ENCODE peak calls at places on chromosomes 7 and 10, in six cellular contexts. F is HCT116, G is breast epithelium, W is sigmoid colon, S is transverse colon, K is body of pancreas. L is an unnamed sample. For H3K36me3, the result is how much of the 10 kb centered on the place peaks cover.

GRCh38 chr7:140923358-140924006 is 1.2 kb downstream of the BRAF start:
- DNase-seq in S (no peak), W (no peak), K (peak), F (no peak), G (no peak), L (no peak)

GRCh38 chr7:47225387-47226170 is 356.3 kb downstream of the TNS3 start:
- DNase-seq in S (no peak), G (no peak), W (no peak), F (no peak), K (no peak), L (no peak)

GRCh38 chr10:43225004-43225786 is 41.7 kb downstream of the RASGEF1A start:
- DNase-seq in K (peak), W (no peak), F (no peak), S (peak), G (no peak), L (no peak)

GRCh38 chr7:146201945-146202344 is 85.3 kb downstream of the CNTNAP2 start:
- DNase-seq in W (no peak), S (no peak), G (no peak), F (no peak), K (no peak), L (no peak)

GRCh38 chr7:139767561-139767982 is 10.2 kb downstream of the HIPK2 start:
- DNase-seq in G (no peak), F (no peak), S (no peak), K (no peak), W (no peak), L (no peak)

GRCh38 chr10:5532231-5532605 is 7.5 kb downstream of the CALML3 start:
- DNase-seq in F (no peak), W (peak), S (no peak), G (no peak), K (no peak), L (no peak)

GRCh38 chr7:132251327-132251659 is 325.0 kb downstream of the PLXNA4 start:
- DNase-seq in G (peak), K (peak), W (peak), F (no peak), S (peak), L (no peak)

GRCh38 chr7:106365252-106366005 is 80.6 kb upstream of the NAMPT start:
- DNase-seq in K (no peak), W (no peak), G (peak), S (peak), F (no peak), L (no peak)

GRCh38 chr10:33669861-33670385 is 335.5 kb upstream of the NRP1 start:
- DNase-seq in W (no peak), K (no peak), F (no peak), S (no peak), G (no peak), L (no peak)

GRCh38 chr10:132421377-132422168 is 24.6 kb downstream of the PWWP2B start:
- DNase-seq in F (no peak), S (peak), G (peak), W (peak), K (peak), L (peak)

GRCh38 chr7:5701085-5701914 is 80.2 kb downstream of the RNF216 start:
- DNase-seq in G (no peak), S (no peak), W (no peak), F (no peak), K (no peak), L (no peak)

GRCh38 chr7:5705318-5705717 is 76.1 kb downstream of the RNF216 start:
- DNase-seq in S (no peak), W (no peak), F (no peak), K (no peak), G (no peak), L (no peak)

GRCh38 chr7:5704534-5704922 is 76.9 kb downstream of the RNF216 start:
- DNase-seq in W (peak), F (peak), S (peak), K (peak), G (peak), L (peak)

GRCh38 chr7:5703572-5704533 is 77.6 kb downstream of the RNF216 start:
- DNase-seq in S (no peak), K (no peak), G (no peak), F (no peak), W (peak), L (no peak)

DNA sequence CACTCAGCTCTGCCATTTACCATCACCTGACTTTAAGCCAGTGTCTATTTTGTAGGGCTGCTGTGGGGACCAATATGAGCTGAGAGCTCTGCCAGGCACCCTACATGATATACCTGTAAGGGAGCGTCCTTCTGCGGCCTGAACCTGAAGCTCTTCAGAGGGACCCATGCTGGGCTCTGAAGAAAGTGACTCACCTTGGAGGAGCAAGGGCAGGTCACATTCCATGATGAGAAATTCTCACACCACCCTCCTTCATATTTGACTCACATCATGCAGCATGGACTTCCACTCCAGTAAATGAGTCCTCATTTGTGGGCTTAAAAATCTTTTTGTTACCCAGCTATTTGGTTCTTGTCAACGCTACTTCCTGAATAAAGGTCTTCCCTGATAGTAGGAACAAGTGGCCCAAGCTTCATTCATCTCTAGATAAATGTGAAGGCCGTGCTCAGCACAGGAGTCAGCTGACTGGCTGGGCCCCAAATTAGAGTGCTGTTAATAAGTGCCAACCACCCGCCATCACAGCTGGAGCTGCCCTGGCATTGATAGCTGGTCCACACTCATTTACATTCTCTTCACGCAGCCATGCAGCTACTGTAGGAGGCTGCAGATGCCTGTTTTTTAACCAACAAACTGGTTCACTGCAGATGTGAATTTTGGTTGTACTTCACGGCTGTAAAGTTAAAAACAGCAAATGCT is 78.4 kb downstream of the RNF216 start:
- DNase-seq in S (no peak), W (peak), F (peak), G (no peak), K (peak), L (no peak)
- H3K36me3 ChIP-seq in S (under half), W (under half), F (under half), G (under half), K (under half), L (under half)

GRCh38 chr10:113822174-113822573 is 31.7 kb downstream of the DCLRE1A start:
- DNase-seq in K (no peak), S (no peak), G (no peak), W (no peak), F (no peak), L (no peak)

GRCh38 chr10:113819989-113820388 is 33.9 kb downstream of the DCLRE1A start:
- DNase-seq in W (no peak), G (no peak), F (no peak), K (no peak), S (no peak), L (no peak)

GRCh38 chr10:113820507-113820906 is 33.4 kb downstream of the DCLRE1A start:
- DNase-seq in S (no peak), W (no peak), F (peak), G (no peak), K (no peak), L (no peak)

GRCh38 chr10:113825791-113826190 is 28.1 kb downstream of the DCLRE1A start:
- DNase-seq in K (no peak), F (no peak), S (no peak), W (no peak), G (no peak), L (no peak)
- TF ChIP-seq POLR2A in K (no peak), F (no peak), S (no peak), W (no peak), G (no peak), L (no peak)

GRCh38 chr10:125076121-125076825 is 84.1 kb downstream of the CTBP2 start:
- DNase-seq in S (no peak), G (no peak), F (no peak), K (no peak), W (peak), L (no peak)
- H3K36me3 ChIP-seq in S (under half), G (under half), F (under half), K (under half), W (under half), L (under half)

GRCh38 chr10:86399514-86399878 is 32.9 kb upstream of the GRID1 start:
- DNase-seq in S (no peak), G (no peak), F (no peak), W (no peak), K (no peak), L (no peak)

GRCh38 chr10:86401588-86402282 is 35.1 kb upstream of the GRID1 start:
- DNase-seq in G (no peak), W (no peak), K (peak), S (peak), F (no peak), L (peak)

GRCh38 chr10:86402283-86402931 is 35.8 kb upstream of the GRID1 start:
- DNase-seq in F (no peak), S (no peak), K (no peak), W (no peak), G (no peak), L (no peak)

GRCh38 chr10:86400705-86401587 is 34.4 kb upstream of the GRID1 start:
- DNase-seq in S (peak), G (peak), W (peak), F (peak), K (peak), L (peak)

DNA sequence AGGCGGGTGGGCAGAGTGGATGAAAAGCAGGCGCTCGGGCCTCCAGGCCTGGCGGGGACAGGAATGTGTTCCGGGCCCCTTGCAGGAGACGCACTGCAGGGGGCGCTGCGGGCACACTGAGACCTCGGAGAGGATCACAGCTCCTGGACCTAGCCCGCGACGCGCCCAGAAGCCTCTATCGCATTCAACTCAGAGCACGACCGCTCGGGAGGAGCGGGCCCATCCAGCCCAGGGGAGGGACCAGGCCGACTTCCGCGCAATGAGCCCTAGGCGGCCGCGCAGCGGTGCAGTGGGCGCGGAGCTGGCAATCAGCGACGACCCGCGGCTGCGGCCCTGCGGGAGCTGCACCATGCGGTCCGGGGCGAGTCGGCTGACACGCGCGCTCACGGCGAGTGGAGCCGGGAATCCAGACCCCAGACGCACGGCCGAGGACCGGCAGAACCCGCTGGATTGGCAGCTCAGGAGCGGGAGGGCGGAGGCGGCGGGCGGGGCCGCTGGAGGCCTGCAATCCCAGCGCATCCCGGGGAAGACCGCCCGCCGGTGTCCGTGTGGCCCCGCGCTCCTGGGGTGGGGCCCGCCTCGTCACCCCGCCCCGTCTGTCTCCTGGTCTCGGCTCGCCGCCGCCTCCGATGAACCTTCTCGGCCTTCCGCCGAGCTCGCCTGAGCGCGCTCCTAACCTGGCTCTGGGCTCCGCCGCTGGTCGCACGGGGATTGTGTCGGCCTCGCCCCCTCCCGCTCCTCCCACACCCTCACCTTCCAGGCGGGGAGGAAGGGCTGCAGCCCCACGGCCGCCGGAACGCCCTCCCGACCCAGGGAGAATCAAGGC is 33.5 kb upstream of the GRID1 start:
- DNase-seq in K (peak), G (peak), F (peak), W (peak), S (peak), L (peak)
- TF ChIP-seq POLR2A in K (peak), G (no peak), F (peak), W (no peak), S (peak), L (peak)

GRCh38 chr7:44322631-44323363 is 2.6 kb downstream of the CAMK2B start:
- DNase-seq in W (no peak), K (peak), F (no peak), G (no peak), S (no peak), L (no peak)
- H3K36me3 ChIP-seq in W (under half), K (under half), F (under half), G (under half), S (under half), L (under half)

GRCh38 chr7:39249635-39250034 is 271.9 kb downstream of the POU6F2 start:
- DNase-seq in K (no peak), F (no peak), G (no peak), W (no peak), S (no peak), L (no peak)

GRCh38 chr7:39248693-39249090 is 271.0 kb downstream of the POU6F2 start:
- DNase-seq in S (no peak), K (no peak), G (no peak), W (no peak), F (no peak), L (no peak)

GRCh38 chr7:39252916-39253315 is 275.2 kb downstream of the POU6F2 start:
- DNase-seq in W (no peak), S (no peak), F (no peak), G (no peak), K (no peak), L (no peak)

GRCh38 chr7:39248041-39248692 is 270.5 kb downstream of the POU6F2 start:
- DNase-seq in K (no peak), F (no peak), W (no peak), G (no peak), S (no peak), L (no peak)
- TF ChIP-seq POLR2A in K (no peak), F (no peak), W (no peak), G (no peak), S (no peak), L (no peak)

GRCh38 chr7:135617781-135618180 is 44.5 kb upstream of the STMP1 start:
- DNase-seq in K (no peak), W (no peak), S (no peak), G (no peak), F (no peak), L (no peak)
- H3K36me3 ChIP-seq in K (under half), W (half or more), S (under half), G (under half), F (under half), L (under half)

DNA sequence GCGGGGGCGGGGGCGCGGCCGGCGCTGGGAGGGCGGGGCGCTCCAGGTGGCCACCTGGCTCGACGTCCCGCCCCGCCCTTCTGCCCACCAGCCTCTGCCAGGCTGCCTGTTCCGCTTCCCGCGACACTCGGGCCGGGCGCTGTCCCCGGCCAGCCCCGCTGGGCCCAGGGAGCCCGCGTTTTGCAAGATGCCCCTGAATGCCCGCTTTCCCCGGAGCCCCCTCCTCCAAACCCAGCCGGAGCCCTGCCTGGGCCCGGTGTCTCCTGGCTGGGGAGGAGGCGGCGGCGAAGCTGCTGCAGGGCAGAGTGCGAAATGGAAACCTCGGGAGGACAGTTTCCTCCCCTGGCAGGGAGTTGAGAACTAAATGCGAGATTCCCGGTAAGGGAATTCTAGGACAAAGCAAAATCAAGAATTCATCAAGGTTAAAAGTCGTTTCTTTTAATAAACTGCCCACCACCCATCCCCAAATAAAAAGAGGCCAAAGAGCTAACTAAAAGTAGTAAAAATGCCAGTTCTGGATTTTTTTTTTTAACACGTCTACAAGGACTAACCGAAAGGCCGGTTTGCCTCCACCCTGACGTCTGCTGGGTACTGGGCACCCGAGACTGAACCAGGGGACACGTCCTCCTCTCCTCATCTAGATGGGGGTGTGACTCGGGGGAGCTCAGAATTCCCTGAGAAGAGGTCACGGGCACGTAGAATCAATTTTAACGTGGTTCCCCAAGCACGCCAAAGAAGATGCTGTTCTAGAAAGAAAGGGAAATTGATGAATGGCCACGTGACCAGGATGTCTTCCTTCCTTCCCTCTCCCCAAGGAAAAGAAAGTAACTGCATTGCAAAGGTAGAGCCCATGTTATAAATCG is 200.4 kb upstream of the NFE2L3 start:
- DNase-seq in G (no peak), W (peak), S (no peak), F (no peak), K (peak), L (peak)
- TF ChIP-seq POLR2A in G (peak), W (peak), S (peak), F (no peak), K (peak), L (no peak)

GRCh38 chr10:124762281-124762680 is 18.1 kb upstream of the FAM53B start:
- DNase-seq in F (no peak), K (no peak), G (no peak), W (no peak), S (no peak), L (no peak)
- H3K36me3 ChIP-seq in F (under half), K (under half), G (under half), W (half or more), S (under half), L (under half)